ENCODE peak calls at places on chromosomes 7 and 10, in six cellular contexts. F is IMR-90, O is neuronal stem cell, K is H9, S is H1, Z is trophoblast cell. I is an unnamed sample.

GRCh38 chr7:119681336-119681735 is 591.6 kb upstream of the KCND2 start:
- DNase-seq in K (no peak), Z (no peak), S (no peak), F (no peak), O (no peak), I (no peak)

GRCh38 chr7:519974-520458 is 370 bp upstream of the PDGFA start:
- DNase-seq in K (peak; percentile 74), Z (peak; percentile 55), O (no peak), F (peak; percentile 36), S (no peak), I (peak; percentile 80)

GRCh38 chr7:70530191-70530590 is 601.8 kb upstream of the GALNT17 start:
- DNase-seq in S (no peak), F (no peak), Z (no peak), K (no peak), O (no peak), I (no peak)

GRCh38 chr7:79211724-79212123 is 241.7 kb downstream of the MAGI2 start:
- DNase-seq in O (no peak), S (no peak), K (no peak), F (peak; percentile 26), Z (peak; percentile 55), I (peak; percentile 16)

GRCh38 chr7:149286811-149287400 is 24.9 kb downstream of the ZNF783 start:
- DNase-seq in S (no peak), Z (no peak), K (no peak), F (peak; percentile 4), O (no peak), I (no peak)

GRCh38 chr7:72316148-72316547 is 96.0 kb downstream of the CALN1 start:
- DNase-seq in F (no peak), K (no peak), S (no peak), O (no peak), Z (peak; percentile 18), I (no peak)

GRCh38 chr10:58299580-58299979 is 30.6 kb downstream of the CISD1 start:
- DNase-seq in F (peak; percentile 57), Z (peak; percentile 74), O (peak; percentile 36), K (peak; percentile 52), S (peak; percentile 9), I (peak; percentile 58)

GRCh38 chr7:35025391-35025870 is 11.9 kb downstream of the DPY19L1 start:
- DNase-seq in K (no peak), S (no peak), O (no peak), Z (no peak), F (no peak), I (no peak)

GRCh38 chr7:48154792-48155413 is 16.4 kb upstream of the ABCA13 start:
- DNase-seq in K (no peak), Z (peak; percentile 77), O (no peak), F (peak; percentile 57), S (no peak), I (peak; percentile 61)

GRCh38 chr10:122475130-122475529 is 13.8 kb downstream of the HTRA1 start:
- DNase-seq in Z (no peak), S (no peak), K (no peak), F (no peak), O (no peak), I (no peak)

GRCh38 chr7:51026341-51026740 is 243.6 kb upstream of the GRB10 start:
- DNase-seq in O (no peak), S (no peak), K (no peak), Z (no peak), F (no peak), I (no peak)

GRCh38 chr10:104197364-104197763 is 34.8 kb downstream of the CFAP43 start:
- DNase-seq in F (no peak), Z (peak; percentile 25), K (no peak), O (no peak), S (no peak), I (no peak)

DNA sequence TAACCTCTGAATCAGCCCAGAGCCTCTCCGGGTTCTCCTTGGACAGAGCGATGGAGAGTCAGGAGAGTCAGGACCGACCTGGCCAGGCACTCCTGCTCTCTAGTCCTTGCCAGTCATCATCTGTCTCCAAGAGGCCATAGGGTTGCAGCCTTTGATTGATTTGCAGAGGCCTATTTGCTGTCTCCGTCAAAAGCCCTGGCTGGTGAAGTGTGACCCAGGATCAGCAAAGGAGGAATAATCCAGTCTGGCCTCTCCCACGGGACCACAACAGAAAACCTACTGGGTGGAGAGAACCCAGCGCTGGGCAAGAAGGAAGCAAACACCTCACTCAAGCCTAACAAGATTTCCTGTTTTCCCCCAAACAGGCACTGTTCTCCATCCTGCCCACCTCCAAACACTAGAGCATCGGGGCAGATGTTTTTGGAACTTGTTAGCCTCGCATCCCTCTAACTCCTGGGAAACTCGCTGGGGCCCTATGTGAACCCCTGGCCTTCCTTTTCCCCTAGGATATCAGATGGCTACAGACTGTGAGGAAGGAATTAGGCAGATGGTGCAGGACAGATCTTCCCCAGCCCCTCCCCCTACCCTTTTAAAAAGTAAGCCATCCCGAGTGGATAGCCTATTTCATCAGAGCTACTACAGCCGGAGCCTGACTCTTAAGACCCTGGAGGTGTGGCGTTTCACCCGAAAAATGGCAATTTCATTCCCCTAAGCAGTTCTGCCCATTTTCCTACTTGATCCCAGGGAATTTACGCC is 54.3 kb downstream of the PODXL start:
- DNase-seq in S (no peak), O (no peak), K (no peak), F (no peak), Z (no peak), I (no peak)
- H3K4me2 ChIP-seq in S (no peak overlapping the region), O (no peak overlapping the region), K (no peak overlapping the region), F (no peak overlapping the region), Z (no peak overlapping the region), I (no peak overlapping the region)

GRCh38 chr10:75283150-75284096 is 47.7 kb upstream of the COMTD1 start:
- DNase-seq in K (peak; percentile 78), Z (no peak), O (no peak), F (peak; percentile 74), S (no peak), I (peak; percentile 67)

GRCh38 chr10:75286901-75287300 is 51.1 kb upstream of the COMTD1 start:
- DNase-seq in F (no peak), K (no peak), S (no peak), Z (no peak), O (no peak), I (no peak)

GRCh38 chr10:75287697-75288096 is 51.9 kb upstream of the COMTD1 start:
- DNase-seq in Z (no peak), K (no peak), F (no peak), S (no peak), O (no peak), I (no peak)

GRCh38 chr10:75281980-75282379 is 46.2 kb upstream of the COMTD1 start:
- DNase-seq in K (no peak), S (no peak), Z (no peak), F (no peak), O (no peak), I (no peak)

DNA sequence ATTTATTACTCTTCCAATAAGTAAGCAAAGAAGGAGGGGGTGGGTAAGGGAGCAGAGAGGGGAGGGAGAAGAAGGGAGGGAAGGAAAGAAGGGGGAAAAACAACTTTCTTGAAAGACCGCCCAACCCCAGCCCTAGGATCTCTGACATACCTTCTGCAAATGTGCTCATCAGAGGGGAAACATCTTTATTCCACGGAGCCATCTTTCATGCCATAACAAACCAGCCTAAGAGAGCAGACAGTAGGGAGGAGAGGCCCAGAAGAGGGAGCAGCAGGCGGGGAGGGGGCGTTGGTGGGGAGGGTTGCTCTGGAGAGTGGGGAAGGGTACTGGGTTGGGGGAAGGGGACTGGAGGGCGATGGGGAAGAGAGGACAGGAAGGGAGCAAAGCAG is 48.3 kb upstream of the COMTD1 start:
- DNase-seq in S (no peak), F (no peak), K (no peak), O (no peak), Z (no peak), I (peak; percentile 14)
- H2BK5ac ChIP-seq in S (no peak overlapping the region), F (no peak overlapping the region), K (no peak overlapping the region), O (no peak overlapping the region), Z (no peak overlapping the region), I (no peak overlapping the region)

DNA sequence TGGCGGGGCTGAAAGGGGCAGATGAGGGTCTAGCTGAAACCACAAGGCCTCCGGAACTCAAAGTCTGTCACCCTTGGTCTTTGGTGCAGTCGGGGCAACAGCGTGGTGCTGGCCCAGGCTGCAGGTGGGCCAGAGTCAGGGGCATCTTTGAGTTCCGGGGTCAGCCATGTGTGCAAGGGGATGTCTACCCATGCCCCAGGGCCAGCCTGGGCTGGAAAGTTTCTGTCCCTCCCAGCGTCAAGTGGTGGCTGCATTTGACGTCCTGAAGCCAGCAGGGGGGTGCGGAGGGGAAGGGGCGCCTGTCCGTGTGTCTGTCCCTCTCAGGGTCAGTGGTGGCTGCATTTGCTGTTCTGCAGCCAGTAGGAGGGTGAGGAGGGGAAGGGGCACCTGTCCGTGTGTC is 670 bp downstream of the BRAT1 start:
- DNase-seq in K (no peak), S (no peak), O (no peak), Z (no peak), F (no peak), I (no peak)
- H2AFZ ChIP-seq in K (no peak overlapping the region), S (no peak overlapping the region), O (peak overlapping the region; percentile 99), Z (peak overlapping the region; percentile 30), F (peak overlapping the region; percentile 46), I (no peak overlapping the region)

GRCh38 chr10:110327262-110327914 is 22.7 kb upstream of the SMNDC1 start:
- DNase-seq in Z (peak; percentile 55), F (peak; percentile 28), K (no peak), O (no peak), S (no peak), I (no peak)

GRCh38 chr10:110324805-110325280 is 20.1 kb upstream of the SMNDC1 start:
- DNase-seq in F (peak; percentile 58), S (no peak), K (no peak), O (no peak), Z (no peak), I (peak; percentile 17)

GRCh38 chr10:110324201-110324804 is 19.6 kb upstream of the SMNDC1 start:
- DNase-seq in F (peak; percentile 48), Z (no peak), O (no peak), S (no peak), K (no peak), I (no peak)

GRCh38 chr10:110323503-110323902 is 18.8 kb upstream of the SMNDC1 start:
- DNase-seq in O (no peak), K (no peak), Z (peak; percentile 59), S (no peak), F (peak; percentile 97), I (peak; percentile 84)

GRCh38 chr10:110326351-110327032 is 21.8 kb upstream of the SMNDC1 start:
- DNase-seq in F (peak; percentile 97), S (no peak), Z (no peak), O (no peak), K (no peak), I (peak; percentile 87)
- H3K4me2 ChIP-seq in F (peak overlapping the region; percentile 59), S (no peak overlapping the region), Z (no peak overlapping the region), O (no peak overlapping the region), K (no peak overlapping the region), I (no peak overlapping the region)